ENCODE peak calls at places on chromosomes 16 and 17, in nine cellular contexts. N is CD8-positive, alpha-beta memory T cell; W is aorta; X is upper lobe of right lung; Q is GM23248; P is A549; M is stomach; C is HepG2; O is adipocyte. F is an unnamed sample. For H3K4me1, the result is how much of the 10 kb centered on the place peaks cover.

GRCh38 chr16:1823821-1824220 is 2.8 kb downstream of the HAGH start:
- DNase-seq in O (peak), Q (no peak), M (peak), W (no peak), N (no peak), C (peak), X (no peak), P (peak), F (peak)

GRCh38 chr17:19003966-19004600 is 481 bp downstream of the FAM83G start:
- DNase-seq in P (peak), Q (peak), O (peak), M (peak), X (peak), C (peak), N (peak), W (no peak), F (peak)

GRCh38 chr16:10578474-10579316 is 1.7 kb downstream of the EMP2 start:
- DNase-seq in M (peak), W (peak), O (no peak), C (peak), X (peak), N (no peak), P (no peak), Q (no peak), F (no peak)

GRCh38 chr17:18257747-18258355 is 687 bp downstream of the FLII start:
- DNase-seq in M (peak), O (peak), P (peak), N (peak), X (peak), Q (peak), W (peak), C (peak), F (peak)

GRCh38 chr17:77852666-77853207 is 105.8 kb upstream of the TNRC6C start:
- DNase-seq in P (no peak), W (no peak), N (no peak), O (no peak), X (peak), Q (no peak), C (no peak), M (no peak), F (no peak)

GRCh38 chr17:41919840-41920579 is 1.3 kb upstream of the ACLY start:
- DNase-seq in N (no peak), W (no peak), C (no peak), P (no peak), M (no peak), X (peak), Q (peak), O (peak), F (no peak)

GRCh38 chr16:50160495-50161164 is 7.5 kb downstream of the TENT4B start:
- DNase-seq in N (no peak), M (no peak), X (no peak), O (peak), P (no peak), W (no peak), C (no peak), Q (peak), F (no peak)

GRCh38 chr16:72400257-72401078 is 228.5 kb upstream of the PMFBP1 start:
- DNase-seq in M (no peak), O (peak), Q (peak), C (peak), P (peak), X (no peak), W (no peak), N (no peak), F (peak)

GRCh38 chr17:18191071-18191667 is 7.5 kb downstream of the ALKBH5 start:
- DNase-seq in N (no peak), O (peak), C (peak), M (peak), Q (no peak), W (no peak), X (no peak), P (no peak), F (peak)

GRCh38 chr16:27374794-27375499 is 27.0 kb upstream of the IL21R start:
- DNase-seq in O (peak), X (peak), Q (peak), P (peak), M (peak), W (peak), N (no peak), C (peak), F (peak)

GRCh38 chr16:73365010-73365409 is 317.1 kb upstream of the ZFHX3 start:
- DNase-seq in N (no peak), X (no peak), W (no peak), Q (no peak), P (no peak), M (peak), C (no peak), O (no peak), F (peak)

GRCh38 chr17:59851431-59852375 is 41.0 kb downstream of the TUBD1 start:
- DNase-seq in M (peak), C (no peak), P (no peak), Q (peak), X (no peak), W (no peak), N (no peak), O (peak), F (peak)

GRCh38 chr17:62178579-62178978 is 113.5 kb upstream of the MED13 start:
- DNase-seq in C (no peak), X (no peak), O (peak), W (no peak), P (no peak), N (no peak), M (no peak), Q (peak), F (peak)

GRCh38 chr16:4734730-4735575 is 616 bp downstream of the DNAAF8 start:
- DNase-seq in W (peak), P (peak), X (peak), M (peak), Q (peak), N (peak), C (peak), O (peak), F (peak)

GRCh38 chr17:76354747-76355310 is 1.1 kb upstream of the PRPSAP1 start:
- DNase-seq in W (peak), M (no peak), N (no peak), P (no peak), Q (peak), C (no peak), O (no peak), X (no peak), F (no peak)

GRCh38 chr17:21039839-21040575 is 2.8 kb downstream of the USP22 start:
- DNase-seq in Q (peak), P (peak), X (no peak), C (peak), O (peak), M (no peak), N (no peak), W (no peak), F (peak)

GRCh38 chr17:10879110-10879509 is 41.2 kb upstream of the PIRT start:
- DNase-seq in Q (peak), O (no peak), C (no peak), W (no peak), N (no peak), M (peak), X (no peak), P (no peak), F (peak)

GRCh38 chr17:82237746-82238561 is 9.1 kb downstream of the SLC16A3 start:
- DNase-seq in M (no peak), P (no peak), X (peak), Q (peak), C (no peak), N (no peak), O (no peak), W (no peak), F (no peak)

GRCh38 chr16:71762186-71762585 is 37.7 kb upstream of the PHLPP2 start:
- DNase-seq in W (no peak), C (no peak), Q (peak), X (no peak), O (peak), N (no peak), P (no peak), M (no peak), F (no peak)

GRCh38 chr16:87383522-87384161 is at the start of gene FBXO31:
- DNase-seq in Q (peak), C (peak), N (peak), P (peak), M (peak), W (peak), X (peak), O (peak), F (peak)

GRCh38 chr17:948284-948852 is 31.2 kb downstream of the NXN start:
- DNase-seq in P (no peak), N (no peak), M (no peak), C (no peak), W (no peak), O (no peak), X (no peak), Q (no peak), F (no peak)

GRCh38 chr16:69311533-69312388 is 611 bp downstream of the VPS4A start:
- DNase-seq in N (peak), P (peak), X (peak), Q (peak), W (no peak), O (peak), C (peak), M (peak), F (peak)

GRCh38 chr17:61307905-61308886 is 91.4 kb upstream of the TBX2 start:
- DNase-seq in X (no peak), M (no peak), C (no peak), Q (peak), P (peak), W (no peak), O (peak), N (no peak), F (peak)

GRCh38 chr16:81500833-81501521 is 56.4 kb downstream of the CMIP start:
- DNase-seq in N (no peak), M (no peak), P (no peak), C (no peak), Q (no peak), O (peak), X (no peak), W (no peak), F (no peak)

GRCh38 chr17:17645961-17646360 is 35.3 kb upstream of the RAI1 start:
- DNase-seq in X (no peak), N (no peak), P (no peak), W (no peak), C (no peak), O (peak), M (no peak), Q (peak), F (no peak)

GRCh38 chr17:43664096-43664495 is 2.4 kb upstream of the MEOX1 start:
- DNase-seq in M (no peak), W (no peak), O (no peak), C (no peak), X (no peak), N (no peak), Q (no peak), P (no peak), F (no peak)

GRCh38 chr16:11705311-11705710 is 37.1 kb downstream of the SNN start:
- DNase-seq in C (no peak), O (no peak), X (no peak), W (no peak), N (no peak), Q (no peak), M (no peak), P (no peak), F (no peak)

GRCh38 chr16:56211471-56211944 is 20.2 kb downstream of the GNAO1 start:
- DNase-seq in P (no peak), N (no peak), Q (no peak), M (no peak), W (peak), X (no peak), O (no peak), C (no peak), F (no peak)

GRCh38 chr16:77788196-77789084 is at the start of gene VAT1L:
- DNase-seq in X (no peak), N (no peak), M (no peak), P (peak), W (peak), O (peak), Q (peak), C (no peak), F (peak)

GRCh38 chr16:72666267-72666666 is 381.7 kb downstream of the ZFHX3 start:
- DNase-seq in C (no peak), Q (peak), O (no peak), X (no peak), P (no peak), W (no peak), N (no peak), M (no peak), F (no peak)

GRCh38 chr16:57022445-57022844 is 33.1 kb downstream of the NLRC5 start:
- DNase-seq in P (no peak), X (no peak), C (no peak), O (no peak), M (no peak), N (no peak), W (no peak), Q (no peak), F (no peak)

GRCh38 chr17:43936434-43936833 is 5.8 kb downstream of the PPY start:
- DNase-seq in C (no peak), M (no peak), P (no peak), Q (peak), O (no peak), W (no peak), X (no peak), N (no peak), F (no peak)

GRCh38 chr16:1398826-1399581 is 15.5 kb downstream of the UNKL start:
- DNase-seq in P (no peak), Q (no peak), O (no peak), W (no peak), X (no peak), N (no peak), C (no peak), M (no peak), F (no peak)

GRCh38 chr17:10527419-10527818 is 9.1 kb upstream of the MYH1 start:
- DNase-seq in Q (no peak), O (no peak), C (no peak), N (no peak), P (no peak), W (no peak), X (no peak), M (no peak), F (no peak)

GRCh38 chr17:75270218-75270965 is 639 bp downstream of the MIF4GD start:
- DNase-seq in P (peak), X (peak), N (peak), Q (peak), M (peak), O (peak), C (peak), W (peak), F (peak)

GRCh38 chr17:39069114-39069756 is 82.2 kb downstream of the PLXDC1 start:
- DNase-seq in O (peak), Q (peak), M (no peak), P (peak), X (no peak), N (no peak), W (no peak), C (peak), F (peak)

GRCh38 chr17:67519801-67520251 is 142.7 kb downstream of the PITPNC1 start:
- DNase-seq in Q (no peak), N (no peak), C (no peak), X (no peak), W (no peak), O (no peak), M (no peak), P (no peak), F (no peak)
- H3K4me1 ChIP-seq in Q (under half), N (under half), C (under half), X (under half), W (under half), O (under half), M (under half), P (under half), F (under half)

DNA sequence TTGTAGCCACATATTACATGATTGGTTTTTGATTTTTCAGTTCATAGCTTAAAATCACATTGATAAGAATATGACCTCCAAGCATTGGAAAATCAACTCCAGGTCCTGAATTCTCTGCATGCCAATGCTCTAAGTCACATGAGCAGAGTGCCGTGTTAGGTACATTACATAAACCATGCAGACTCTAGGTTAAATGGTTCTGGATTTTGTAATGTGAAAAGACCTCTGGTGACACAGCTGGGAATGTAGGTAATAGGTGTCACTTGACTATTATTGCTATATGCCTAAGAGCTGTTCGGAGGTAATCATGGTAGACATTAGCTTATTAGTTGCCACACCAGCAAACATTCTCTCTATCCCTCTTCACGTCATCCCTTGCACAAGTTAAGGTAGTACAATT is 231.1 kb upstream of the SALL1 start:
- DNase-seq in X (no peak), W (no peak), Q (no peak), O (no peak), M (no peak), C (peak), N (no peak), P (no peak), F (no peak)
- H3K4me3 ChIP-seq in X (no peak), W (no peak), Q (no peak), O (no peak), M (no peak), C (no peak), N (no peak), P (no peak), F (no peak)

GRCh38 chr17:79829457-79829856 is 9.8 kb downstream of the CBX4 start:
- DNase-seq in Q (no peak), O (no peak), P (no peak), C (no peak), N (no peak), X (no peak), W (no peak), M (no peak), F (no peak)
- H3K4me1 ChIP-seq in Q (under half), O (under half), P (half or more), C (half or more), N (under half), X (under half), W (under half), M (half or more), F (under half)

GRCh38 chr17:50944902-50945720 is 79.0 kb upstream of the TOB1 start:
- DNase-seq in N (no peak), W (peak), M (no peak), X (no peak), Q (no peak), P (no peak), C (no peak), O (no peak), F (no peak)
- H3K4me3 ChIP-seq in N (peak), W (no peak), M (peak), X (peak), Q (peak), P (peak), C (no peak), O (peak), F (no peak)

DNA sequence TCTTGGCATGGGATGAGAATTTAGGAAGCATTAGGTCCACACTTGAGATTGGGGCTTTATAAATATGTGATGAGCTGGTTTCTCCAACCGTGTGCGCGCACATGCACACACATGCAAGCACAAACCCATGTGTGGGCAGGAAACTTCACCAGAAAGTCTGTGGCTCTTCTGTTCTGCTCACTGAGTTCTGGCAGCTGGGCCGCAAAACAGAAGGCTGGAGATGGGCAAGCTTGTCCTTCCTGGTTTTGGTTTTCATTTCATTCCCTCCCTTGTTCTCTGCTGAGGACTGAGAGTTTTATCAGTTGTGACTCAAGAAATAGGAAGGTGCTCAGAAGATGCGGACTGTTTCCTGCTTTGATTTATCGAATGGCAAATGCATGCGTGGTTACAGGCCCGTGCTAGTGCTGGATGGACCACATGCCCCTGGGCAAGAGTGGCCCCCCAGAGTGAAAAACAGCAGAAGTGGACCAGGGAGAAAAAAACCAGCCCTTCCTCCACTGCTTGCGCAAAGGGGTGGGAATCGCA is 14.1 kb downstream of the MAP3K14 start:
- DNase-seq in Q (peak), P (no peak), N (no peak), X (no peak), M (no peak), O (peak), W (no peak), C (no peak), F (no peak)
- H3K4me1 ChIP-seq in Q (half or more), P (half or more), N (under half), X (half or more), M (half or more), O (half or more), W (under half), C (under half), F (under half)